ENCODE peak calls at places on chromosomes 11 and 22, in ten cellular contexts. K is mesendoderm, E is thoracic aorta, U is sigmoid colon, S is lung, N is adrenal gland, I is endothelial cell of umbilical vein, V is PC-9, X is IMR-90, T is prostate gland. G is an unnamed sample.

GRCh38 chr11:126426820-126427749 is 71.6 kb downstream of the ST3GAL4 start:
- DNase-seq in K (no peak), E (no peak), U (no peak), S (peak), N (peak), I (no peak), V (no peak), X (no peak), T (no peak), G (no peak)

GRCh38 chr11:45538939-45539338 is 126.5 kb downstream of the CHST1 start:
- DNase-seq in K (no peak), E (no peak), U (no peak), S (no peak), N (no peak), I (no peak), V (no peak), X (no peak), T (no peak), G (no peak)

GRCh38 chr22:38240734-38241252 is 32.0 kb downstream of the TMEM184B start:
- DNase-seq in K (peak), E (no peak), U (no peak), S (no peak), N (peak), I (peak), V (peak), X (peak), T (peak), G (peak)

GRCh38 chr11:64844330-64845124 is at the start of gene CDC42BPG:
- DNase-seq in K (peak), E (no peak), U (no peak), S (peak), N (no peak), I (peak), V (peak), X (peak), T (peak), G (peak)

GRCh38 chr11:117970400-117971024 is 15.7 kb upstream of the IL10RA start:
- DNase-seq in K (no peak), E (no peak), U (no peak), S (peak), N (no peak), I (peak), V (peak), X (no peak), T (no peak), G (peak)

GRCh38 chr22:42855726-42856125 is 1.3 kb downstream of the ARFGAP3 start:
- DNase-seq in K (no peak), E (no peak), U (no peak), S (no peak), N (no peak), I (no peak), V (no peak), X (no peak), T (no peak), G (no peak)

GRCh38 chr11:2911088-2912037 is 17.9 kb downstream of the PHLDA2 start:
- DNase-seq in K (no peak), E (no peak), U (no peak), S (no peak), N (no peak), I (no peak), V (peak), X (no peak), T (no peak), G (no peak)

GRCh38 chr11:134254433-134254832 is 1.1 kb downstream of the ACAD8 start:
- DNase-seq in K (no peak), E (no peak), U (no peak), S (no peak), N (no peak), I (no peak), V (no peak), X (no peak), T (no peak), G (no peak)

GRCh38 chr11:66418168-66418985 is 2.5 kb upstream of the NPAS4 start:
- DNase-seq in K (peak), E (peak), U (peak), S (peak), N (peak), I (peak), V (peak), X (peak), T (peak), G (peak)

GRCh38 chr11:72003776-72004171 is 5.1 kb downstream of the IL18BP start:
- DNase-seq in K (no peak), E (no peak), U (peak), S (no peak), N (peak), I (no peak), V (no peak), X (no peak), T (no peak), G (no peak)

GRCh38 chr11:17810736-17811135 is 76.2 kb downstream of the KCNC1 start:
- DNase-seq in K (no peak), E (no peak), U (no peak), S (no peak), N (peak), I (peak), V (no peak), X (peak), T (no peak), G (no peak)

GRCh38 chr22:30728829-30729228 is 34.2 kb downstream of the OSBP2 start:
- DNase-seq in K (no peak), E (no peak), U (no peak), S (no peak), N (no peak), I (no peak), V (no peak), X (no peak), T (no peak), G (no peak)

GRCh38 chr11:78213526-78214330 is 25.0 kb downstream of the USP35 start:
- DNase-seq in K (no peak), E (no peak), U (peak), S (no peak), N (peak), I (peak), V (no peak), X (no peak), T (no peak), G (no peak)

GRCh38 chr11:11167806-11168205 is 185.2 kb downstream of the CSNK2A3 start:
- DNase-seq in K (no peak), E (no peak), U (no peak), S (no peak), N (no peak), I (no peak), V (no peak), X (no peak), T (no peak), G (no peak)

GRCh38 chr22:48499456-48500425 is 1327.9 kb downstream of the BRD1 start:
- DNase-seq in K (no peak), E (no peak), U (no peak), S (no peak), N (no peak), I (no peak), V (peak), X (no peak), T (no peak), G (no peak)

GRCh38 chr11:113401718-113402117 is 14.1 kb downstream of the ANKK1 start:
- DNase-seq in K (no peak), E (no peak), U (no peak), S (peak), N (peak), I (peak), V (peak), X (no peak), T (peak), G (peak)

GRCh38 chr11:68467446-68467845 is 6.9 kb downstream of the PPP6R3 start:
- DNase-seq in K (no peak), E (no peak), U (no peak), S (no peak), N (peak), I (no peak), V (no peak), X (no peak), T (no peak), G (no peak)
- H3K27ac ChIP-seq in K (no peak), E (no peak), U (no peak), S (no peak), N (no peak), I (no peak), V (no peak), X (no peak), T (no peak), G (no peak)

DNA sequence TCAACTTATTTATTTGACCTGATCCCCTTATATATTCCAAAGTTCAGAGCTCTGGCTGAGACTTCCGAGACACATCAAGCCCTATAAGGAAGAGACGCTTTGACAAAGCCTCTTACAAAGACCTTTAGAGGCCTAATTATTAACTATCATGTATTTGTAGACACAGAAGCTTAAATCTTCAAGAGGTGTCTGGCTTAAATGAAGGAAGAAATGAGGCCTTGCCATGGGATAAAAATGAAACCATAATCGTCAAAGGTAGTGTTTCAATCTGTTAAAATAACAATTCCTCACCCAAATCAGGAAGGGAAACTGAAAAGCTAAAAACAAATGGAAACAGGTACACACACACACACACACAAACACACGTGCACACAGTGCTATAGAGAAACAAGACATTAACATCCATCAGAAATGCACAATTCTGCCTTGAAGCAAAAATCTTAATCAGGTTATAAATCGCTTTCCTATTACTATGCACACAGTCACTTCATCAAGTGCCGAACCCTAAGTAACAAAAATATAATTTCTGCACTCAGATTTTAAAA is 50.2 kb downstream of the PITPNB start:
- DNase-seq in K (no peak), E (no peak), U (no peak), S (no peak), N (no peak), I (no peak), V (no peak), X (no peak), T (no peak), G (no peak)
- H3K27ac ChIP-seq in K (no peak), E (peak), U (peak), S (peak), N (no peak), I (no peak), V (no peak), X (peak), T (no peak), G (peak)

GRCh38 chr22:17773606-17774205 is 563 bp downstream of the BID start:
- DNase-seq in K (peak), E (no peak), U (peak), S (no peak), N (no peak), I (peak), V (peak), X (peak), T (no peak), G (peak)

GRCh38 chr22:17770180-17771077 is 3.8 kb downstream of the BID start:
- DNase-seq in K (no peak), E (no peak), U (no peak), S (no peak), N (no peak), I (no peak), V (no peak), X (no peak), T (no peak), G (no peak)

GRCh38 chr22:17772963-17773605 is 1.2 kb downstream of the BID start:
- DNase-seq in K (no peak), E (no peak), U (peak), S (no peak), N (no peak), I (no peak), V (peak), X (peak), T (no peak), G (no peak)

GRCh38 chr22:17774206-17774927 is at the start of gene BID:
- DNase-seq in K (no peak), E (no peak), U (no peak), S (no peak), N (no peak), I (peak), V (no peak), X (peak), T (no peak), G (peak)

DNA sequence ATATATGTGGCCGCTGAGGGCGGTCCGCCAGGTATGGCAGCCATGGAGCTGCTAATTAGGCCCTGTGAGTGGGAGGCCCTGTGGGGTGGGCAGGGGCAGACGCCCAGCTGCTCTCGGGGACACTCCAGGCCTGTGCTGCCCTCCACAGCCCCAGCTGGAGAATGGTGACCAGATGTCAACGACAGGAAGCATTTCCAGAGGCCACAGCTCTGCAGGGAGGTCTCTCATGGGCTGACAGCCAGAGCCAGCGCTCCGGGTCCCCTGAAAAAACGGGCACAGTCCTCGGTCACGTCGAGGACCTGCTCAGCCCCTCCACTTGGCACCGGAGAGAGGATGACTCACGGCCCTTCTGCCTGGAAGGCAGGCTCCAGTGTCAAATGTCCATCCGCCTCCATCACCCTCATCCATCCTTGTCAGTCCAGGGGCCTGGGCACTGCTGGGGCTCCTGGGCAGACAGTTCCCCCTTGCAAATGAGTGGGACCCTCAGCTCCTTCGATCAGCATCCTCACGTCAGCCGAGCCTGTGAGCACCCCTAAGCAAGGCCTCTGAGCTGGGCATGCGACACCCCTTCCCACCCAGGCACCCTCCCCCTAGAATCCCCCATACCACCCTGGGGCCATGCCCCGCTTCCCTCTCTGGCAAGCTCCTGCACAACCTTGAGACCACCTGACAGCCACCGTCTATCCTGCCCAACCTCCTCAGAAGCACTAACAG is 1.9 kb downstream of the BID start:
- DNase-seq in K (no peak), E (no peak), U (peak), S (no peak), N (no peak), I (no peak), V (peak), X (peak), T (no peak), G (no peak)
- H3K27ac ChIP-seq in K (no peak), E (no peak), U (no peak), S (no peak), N (no peak), I (no peak), V (no peak), X (no peak), T (no peak), G (peak)

DNA sequence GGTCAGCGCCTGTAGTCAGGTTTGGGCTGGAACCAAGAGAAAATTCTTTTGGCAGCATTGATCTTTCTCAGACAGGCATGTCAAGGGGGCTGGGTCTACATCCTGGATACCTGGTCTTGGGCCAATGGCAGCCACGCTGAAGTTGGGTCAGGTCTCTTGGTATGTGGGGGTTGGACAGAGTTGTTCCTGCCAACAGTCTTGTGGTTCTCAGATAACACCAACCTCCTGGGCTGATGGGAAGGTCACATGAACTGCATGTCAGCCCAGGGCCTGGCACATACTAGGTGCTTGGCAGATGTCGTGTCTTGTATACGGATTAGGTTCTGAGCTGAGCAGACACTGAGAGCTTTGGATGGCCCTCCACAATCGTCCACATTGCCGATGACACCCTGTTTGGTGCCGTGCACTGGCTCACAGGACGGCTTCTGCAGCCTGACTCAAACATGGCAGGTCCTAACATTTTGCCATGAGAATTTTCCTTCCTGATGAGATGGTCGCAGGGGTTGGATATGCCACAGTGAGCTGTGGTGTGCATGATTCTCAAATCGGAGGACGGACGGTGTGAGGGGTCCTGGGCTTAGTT is 42.0 kb downstream of the FBLN1 start:
- DNase-seq in K (no peak), E (no peak), U (no peak), S (no peak), N (no peak), I (no peak), V (no peak), X (peak), T (peak), G (no peak)
- H3K27ac ChIP-seq in K (no peak), E (peak), U (no peak), S (no peak), N (no peak), I (no peak), V (no peak), X (no peak), T (peak), G (no peak)

G was measured in colonic mucosa.